ENCODE peak calls at places on chromosomes 2 and 18, in seven cellular contexts. One of them, this sample, is unnamed.

GRCh38 chr2:70124983-70125480 is 37.8 kb downstream of the PCBP1 start:
- DNase-seq in psoas muscle: peak; percentile 85
- DNase-seq in stomach: peak; percentile 61
- DNase-seq in lower lobe of right lung: peak; percentile 82
- DNase-seq in keratinocyte: no peak
- DNase-seq in aorta: peak; percentile 84
- DNase-seq in pancreas: peak; percentile 61
- DNase-seq in this sample: peak; percentile 92

GRCh38 chr2:144553379-144553778 is 33.5 kb upstream of the ZEB2 start:
- DNase-seq in psoas muscle: no peak
- DNase-seq in stomach: no peak
- DNase-seq in lower lobe of right lung: no peak
- DNase-seq in keratinocyte: no peak
- DNase-seq in aorta: no peak
- DNase-seq in pancreas: no peak
- DNase-seq in this sample: no peak

GRCh38 chr2:169002151-169002738 is 28.9 kb downstream of the ABCB11 start:
- DNase-seq in psoas muscle: no peak
- DNase-seq in stomach: no peak
- DNase-seq in lower lobe of right lung: no peak
- DNase-seq in keratinocyte: no peak
- DNase-seq in aorta: no peak
- DNase-seq in pancreas: no peak
- DNase-seq in this sample: no peak

GRCh38 chr2:118729760-118730159 is 117.7 kb downstream of the EN1 start:
- DNase-seq in psoas muscle: no peak
- DNase-seq in stomach: no peak
- DNase-seq in lower lobe of right lung: no peak
- DNase-seq in keratinocyte: no peak
- DNase-seq in aorta: no peak
- DNase-seq in pancreas: no peak
- DNase-seq in this sample: no peak

GRCh38 chr18:44842588-44843412 is 162.1 kb downstream of the SETBP1 start:
- DNase-seq in psoas muscle: no peak
- DNase-seq in stomach: no peak
- DNase-seq in lower lobe of right lung: no peak
- DNase-seq in keratinocyte: no peak
- DNase-seq in aorta: no peak
- DNase-seq in pancreas: no peak
- DNase-seq in this sample: no peak

GRCh38 chr2:131049150-131049718 is 44.0 kb downstream of the FAM168B start:
- DNase-seq in psoas muscle: no peak
- DNase-seq in stomach: no peak
- DNase-seq in lower lobe of right lung: no peak
- DNase-seq in keratinocyte: no peak
- DNase-seq in aorta: no peak
- DNase-seq in pancreas: no peak
- DNase-seq in this sample: no peak

GRCh38 chr18:48544116-48544515 is 5.3 kb downstream of the CTIF start:
- DNase-seq in psoas muscle: no peak
- DNase-seq in stomach: no peak
- DNase-seq in lower lobe of right lung: no peak
- DNase-seq in keratinocyte: no peak
- DNase-seq in aorta: no peak
- DNase-seq in pancreas: no peak
- DNase-seq in this sample: no peak

GRCh38 chr2:71798266-71799012 is 345.1 kb downstream of the DYSF start:
- DNase-seq in psoas muscle: no peak
- DNase-seq in stomach: no peak
- DNase-seq in lower lobe of right lung: no peak
- DNase-seq in keratinocyte: peak; percentile 5
- DNase-seq in aorta: no peak
- DNase-seq in pancreas: no peak
- DNase-seq in this sample: no peak

GRCh38 chr18:70288171-70288850 is 534 bp upstream of the SOCS6 start:
- DNase-seq in psoas muscle: peak; percentile 71
- DNase-seq in stomach: peak; percentile 53
- DNase-seq in lower lobe of right lung: peak; percentile 58
- DNase-seq in keratinocyte: no peak
- DNase-seq in aorta: peak; percentile 58
- DNase-seq in pancreas: peak; percentile 45
- DNase-seq in this sample: peak; percentile 76

GRCh38 chr2:239318790-239319189 is 82.0 kb downstream of the HDAC4 start:
- DNase-seq in psoas muscle: no peak
- DNase-seq in stomach: peak; percentile 9
- DNase-seq in lower lobe of right lung: peak; percentile 24
- DNase-seq in keratinocyte: no peak
- DNase-seq in aorta: no peak
- DNase-seq in pancreas: no peak
- DNase-seq in this sample: no peak

GRCh38 chr2:111157798-111158197 is 37.1 kb downstream of the BCL2L11 start:
- DNase-seq in psoas muscle: no peak
- DNase-seq in stomach: no peak
- DNase-seq in lower lobe of right lung: no peak
- DNase-seq in keratinocyte: no peak
- DNase-seq in aorta: no peak
- DNase-seq in pancreas: no peak
- DNase-seq in this sample: no peak

GRCh38 chr18:8863427-8863826 is 158.1 kb downstream of the MTCL1 start:
- DNase-seq in psoas muscle: no peak
- DNase-seq in stomach: no peak
- DNase-seq in lower lobe of right lung: no peak
- DNase-seq in keratinocyte: no peak
- DNase-seq in aorta: no peak
- DNase-seq in pancreas: no peak
- DNase-seq in this sample: no peak

GRCh38 chr18:37565138-37565984 is at the start of gene CELF4:
- DNase-seq in psoas muscle: no peak
- DNase-seq in stomach: no peak
- DNase-seq in lower lobe of right lung: no peak
- DNase-seq in keratinocyte: no peak
- DNase-seq in aorta: no peak
- DNase-seq in pancreas: no peak
- DNase-seq in this sample: no peak

GRCh38 chr18:37565985-37566478 is 434 bp upstream of the CELF4 start:
- DNase-seq in psoas muscle: peak; percentile 76
- DNase-seq in stomach: peak; percentile 33
- DNase-seq in lower lobe of right lung: no peak
- DNase-seq in keratinocyte: no peak
- DNase-seq in aorta: peak; percentile 66
- DNase-seq in pancreas: peak; percentile 39
- DNase-seq in this sample: peak; percentile 82

GRCh38 chr18:37567994-37568359 is 2.4 kb upstream of the CELF4 start:
- DNase-seq in psoas muscle: no peak
- DNase-seq in stomach: no peak
- DNase-seq in lower lobe of right lung: no peak
- DNase-seq in keratinocyte: no peak
- DNase-seq in aorta: no peak
- DNase-seq in pancreas: no peak
- DNase-seq in this sample: no peak

GRCh38 chr18:37567061-37567993 is 1.7 kb upstream of the CELF4 start:
- DNase-seq in psoas muscle: no peak
- DNase-seq in stomach: no peak
- DNase-seq in lower lobe of right lung: no peak
- DNase-seq in keratinocyte: no peak
- DNase-seq in aorta: no peak
- DNase-seq in pancreas: no peak
- DNase-seq in this sample: no peak

DNA sequence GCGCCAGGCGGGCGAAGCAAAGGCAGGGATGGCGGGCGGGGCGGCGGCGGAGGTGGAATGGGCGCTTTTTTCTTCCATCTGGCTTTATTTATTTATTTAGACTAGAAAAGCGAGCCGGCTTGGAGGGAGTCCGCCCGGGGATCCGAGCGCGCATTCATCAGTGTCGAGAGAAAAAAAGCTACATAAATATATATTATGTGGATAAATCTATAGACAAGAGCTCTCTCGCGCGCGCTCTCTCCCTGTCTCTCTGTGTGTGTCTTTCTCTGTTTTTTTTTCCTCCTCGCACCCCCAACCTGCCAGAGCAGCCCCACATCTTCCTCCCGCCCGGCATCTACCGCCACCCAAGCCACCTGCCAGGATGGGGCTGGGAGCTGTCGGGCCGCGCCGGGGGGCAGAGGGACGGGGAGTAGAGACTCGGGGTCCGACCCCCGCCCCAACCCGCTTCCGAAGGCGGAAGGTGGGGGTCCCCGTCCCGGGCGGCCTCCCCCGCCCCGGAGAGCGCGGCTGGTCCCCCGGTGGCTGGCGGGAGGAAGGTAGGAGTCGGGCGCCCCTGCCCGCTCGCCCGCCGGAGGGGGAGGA is 972 bp upstream of the CELF4 start:
- DNase-seq in psoas muscle: no peak
- DNase-seq in stomach: no peak
- DNase-seq in lower lobe of right lung: no peak
- DNase-seq in keratinocyte: no peak
- DNase-seq in aorta: no peak
- DNase-seq in pancreas: no peak
- DNase-seq in this sample: no peak
- H3K4me3 ChIP-seq in psoas muscle: peak overlapping the region; percentile 73
- H3K4me3 ChIP-seq in stomach: peak overlapping the region; percentile 64
- H3K4me3 ChIP-seq in lower lobe of right lung: peak overlapping the region; percentile 61
- H3K4me3 ChIP-seq in keratinocyte: peak overlapping the region; percentile 38
- H3K4me3 ChIP-seq in aorta: peak overlapping the region; percentile 58
- H3K4me3 ChIP-seq in pancreas: peak overlapping the region; percentile 37
- H3K4me3 ChIP-seq in this sample: peak overlapping the region; percentile 55

DNA sequence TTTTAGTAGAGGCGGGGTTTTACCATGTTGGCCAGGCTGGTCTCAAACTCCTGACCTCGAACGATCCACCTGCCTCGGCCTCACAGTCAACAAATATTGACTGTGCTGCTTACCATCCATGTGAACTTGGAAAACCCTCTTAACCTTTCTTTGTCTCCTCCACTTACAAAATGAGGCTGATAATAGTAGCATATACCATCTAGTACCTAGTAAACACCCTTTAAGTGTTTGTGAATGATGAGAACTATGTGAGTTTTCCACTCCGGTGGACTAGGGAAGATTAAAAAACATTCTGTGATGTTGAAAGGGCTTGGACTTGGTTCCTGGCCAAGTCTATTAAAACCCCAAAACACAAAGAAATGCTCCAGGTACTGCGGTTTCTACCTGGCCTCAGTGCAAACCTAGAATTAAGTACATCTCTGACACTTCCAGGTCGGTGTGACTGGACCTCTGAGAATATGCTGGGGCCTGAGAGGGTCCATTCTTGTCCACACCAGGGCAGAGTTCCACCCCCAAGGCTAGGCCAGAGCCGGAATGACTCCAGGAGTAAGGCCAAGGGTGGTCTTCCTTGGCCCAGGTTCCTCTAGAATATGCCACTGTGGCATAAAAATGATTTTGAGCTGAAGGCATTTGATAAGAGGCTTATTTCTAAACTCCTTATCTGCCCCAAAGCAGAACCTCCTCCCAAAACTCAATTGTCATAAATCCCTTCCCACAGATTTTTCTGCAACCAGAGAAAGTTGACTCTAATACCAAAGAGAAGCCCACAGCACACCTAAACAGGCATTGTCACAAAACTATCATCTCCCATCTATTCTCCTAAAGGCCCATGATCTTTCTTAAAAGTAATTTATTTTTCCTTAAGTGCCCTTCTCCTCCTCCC is 217.5 kb downstream of the TGIF1 start:
- DNase-seq in psoas muscle: no peak
- DNase-seq in stomach: no peak
- DNase-seq in lower lobe of right lung: no peak
- DNase-seq in keratinocyte: no peak
- DNase-seq in aorta: no peak
- DNase-seq in pancreas: no peak
- DNase-seq in this sample: no peak
- H3K9me3 ChIP-seq in psoas muscle: no peaks in the 10 kb centered on the region
- H3K9me3 ChIP-seq in stomach: no peaks in the 10 kb centered on the region
- H3K9me3 ChIP-seq in lower lobe of right lung: no peaks in the 10 kb centered on the region
- H3K9me3 ChIP-seq in keratinocyte: no peaks in the 10 kb centered on the region
- H3K9me3 ChIP-seq in aorta: no peaks in the 10 kb centered on the region
- H3K9me3 ChIP-seq in pancreas: no peaks in the 10 kb centered on the region
- H3K9me3 ChIP-seq in this sample: no peaks in the 10 kb centered on the region

DNA sequence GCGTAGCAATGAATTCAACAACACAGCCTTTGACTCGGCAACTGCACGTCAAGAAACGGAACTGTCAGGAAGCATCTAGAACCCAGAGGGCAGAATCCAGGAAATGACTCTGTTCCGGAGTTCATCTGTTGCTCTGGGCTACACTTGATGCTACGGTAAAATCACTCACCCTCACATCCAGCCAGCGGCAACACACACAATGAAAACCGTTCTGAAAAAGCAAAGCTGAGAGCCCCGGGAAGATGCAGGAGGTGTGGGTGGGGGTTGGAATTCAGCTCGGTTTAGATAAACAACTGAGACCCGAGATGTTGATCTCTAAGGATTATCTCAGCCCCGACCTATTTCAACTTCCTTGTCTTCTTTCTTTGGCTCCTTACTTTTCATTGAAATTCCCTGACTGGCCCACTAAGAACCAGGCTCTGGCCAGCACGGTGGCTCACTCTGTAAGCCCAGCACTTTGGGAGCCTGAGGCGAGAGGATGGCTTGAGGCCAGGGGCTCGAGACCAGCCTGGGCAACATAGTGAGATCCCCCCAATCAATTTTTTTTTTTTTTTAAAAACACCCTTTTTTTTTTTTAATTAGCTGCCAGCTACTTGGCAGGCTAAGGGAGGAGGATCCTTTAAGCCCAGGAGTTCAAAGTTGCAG is 13.3 kb upstream of the RAB17 start:
- DNase-seq in psoas muscle: no peak
- DNase-seq in stomach: no peak
- DNase-seq in lower lobe of right lung: no peak
- DNase-seq in keratinocyte: no peak
- DNase-seq in aorta: peak; percentile 66
- DNase-seq in pancreas: no peak
- DNase-seq in this sample: no peak
- H3K4me3 ChIP-seq in psoas muscle: no peak overlapping the region
- H3K4me3 ChIP-seq in stomach: no peak overlapping the region
- H3K4me3 ChIP-seq in lower lobe of right lung: peak overlapping the region; percentile 10
- H3K4me3 ChIP-seq in keratinocyte: no peak overlapping the region
- H3K4me3 ChIP-seq in aorta: no peak overlapping the region
- H3K4me3 ChIP-seq in pancreas: no peak overlapping the region
- H3K4me3 ChIP-seq in this sample: no peak overlapping the region

GRCh38 chr2:113068706-113069485 is 1.1 kb downstream of the IL1F10 start:
- DNase-seq in psoas muscle: no peak
- DNase-seq in stomach: no peak
- DNase-seq in lower lobe of right lung: no peak
- DNase-seq in keratinocyte: no peak
- DNase-seq in aorta: no peak
- DNase-seq in pancreas: no peak
- DNase-seq in this sample: no peak

GRCh38 chr2:113072584-113072983 is 4.8 kb downstream of the IL1F10 start:
- DNase-seq in psoas muscle: no peak
- DNase-seq in stomach: no peak
- DNase-seq in lower lobe of right lung: no peak
- DNase-seq in keratinocyte: peak; percentile 99
- DNase-seq in aorta: no peak
- DNase-seq in pancreas: no peak
- DNase-seq in this sample: no peak

GRCh38 chr2:113073325-113073834 is 5.6 kb downstream of the IL1F10 start:
- DNase-seq in psoas muscle: no peak
- DNase-seq in stomach: no peak
- DNase-seq in lower lobe of right lung: no peak
- DNase-seq in keratinocyte: no peak
- DNase-seq in aorta: no peak
- DNase-seq in pancreas: no peak
- DNase-seq in this sample: no peak

GRCh38 chr2:113069676-113070605 is 2.2 kb downstream of the IL1F10 start:
- DNase-seq in psoas muscle: no peak
- DNase-seq in stomach: no peak
- DNase-seq in lower lobe of right lung: no peak
- DNase-seq in keratinocyte: no peak
- DNase-seq in aorta: no peak
- DNase-seq in pancreas: no peak
- DNase-seq in this sample: no peak

GRCh38 chr2:113070606-113070975 is 2.8 kb downstream of the IL1F10 start:
- DNase-seq in psoas muscle: no peak
- DNase-seq in stomach: no peak
- DNase-seq in lower lobe of right lung: no peak
- DNase-seq in keratinocyte: no peak
- DNase-seq in aorta: no peak
- DNase-seq in pancreas: no peak
- DNase-seq in this sample: no peak
- H3K9me3 ChIP-seq in psoas muscle: no peaks in the 10 kb centered on the region
- H3K9me3 ChIP-seq in stomach: no peaks in the 10 kb centered on the region
- H3K9me3 ChIP-seq in lower lobe of right lung: no peaks in the 10 kb centered on the region
- H3K9me3 ChIP-seq in keratinocyte: no peaks in the 10 kb centered on the region
- H3K9me3 ChIP-seq in aorta: no peaks in the 10 kb centered on the region
- H3K9me3 ChIP-seq in pancreas: no peaks in the 10 kb centered on the region
- H3K9me3 ChIP-seq in this sample: no peaks in the 10 kb centered on the region